ENCODE peak calls at places on chromosomes 1 and 21, in six cellular contexts. Q is activated T-cell treated with anti-CD3 and anti-CD28 coated beads, Interleukin-2, amount 50 U/mL, for 4 hours; M is endothelial cell of umbilical vein; W is spleen; D is neuronal stem cell; G is fibroblast of lung. H is an unnamed sample.

GRCh38 chr1:181208967-181209366 is 120.5 kb downstream of the IER5 start:
- DNase-seq in Q (no peak), W (no peak), D (no peak), M (no peak), G (no peak), H (no peak)

GRCh38 chr1:31063636-31064035 is 1.9 kb downstream of the PUM1 start:
- DNase-seq in G (peak), M (peak), D (no peak), W (no peak), Q (no peak), H (no peak)

GRCh38 chr21:34091607-34092006 is 18.2 kb downstream of the MRPS6 start:
- DNase-seq in W (no peak), Q (no peak), G (no peak), D (no peak), M (peak), H (no peak)

GRCh38 chr1:59290173-59290954 is 6.5 kb upstream of the FGGY start:
- DNase-seq in W (no peak), G (peak), Q (no peak), D (no peak), M (peak), H (no peak)

GRCh38 chr1:206502813-206503212 is 4.5 kb upstream of the RASSF5 start:
- DNase-seq in G (no peak), W (no peak), M (no peak), Q (no peak), D (no peak), H (no peak)

GRCh38 chr21:26469789-26470188 is 103.3 kb downstream of the CYYR1 start:
- DNase-seq in D (no peak), W (no peak), M (no peak), G (peak), Q (no peak), H (peak)

GRCh38 chr1:239056940-239057339 is 329.4 kb upstream of the CHRM3 start:
- DNase-seq in W (no peak), M (no peak), G (no peak), Q (no peak), D (no peak), H (no peak)

GRCh38 chr1:208595745-208596144 is 351.6 kb upstream of the PLXNA2 start:
- DNase-seq in W (no peak), G (peak), Q (no peak), D (no peak), M (no peak), H (no peak)

GRCh38 chr21:45870421-45870820 is 111.1 kb upstream of the COL6A1 start:
- DNase-seq in W (peak), M (no peak), Q (no peak), D (no peak), G (no peak), H (no peak)

GRCh38 chr21:42392731-42393442 is 3.0 kb downstream of the TMPRSS3 start:
- DNase-seq in M (peak), Q (no peak), D (no peak), G (no peak), W (peak), H (no peak)

GRCh38 chr1:225945564-225945963 is 4.5 kb upstream of the LEFTY2 start:
- DNase-seq in M (no peak), G (no peak), D (peak), W (peak), Q (no peak), H (no peak)

GRCh38 chr1:34412597-34413392 is 236.1 kb downstream of the C1orf94 start:
- DNase-seq in G (no peak), M (no peak), Q (no peak), D (no peak), W (no peak), H (no peak)

GRCh38 chr1:5917591-5918274 is 74.5 kb downstream of the NPHP4 start:
- DNase-seq in Q (no peak), G (no peak), D (no peak), W (no peak), M (no peak), H (no peak)

GRCh38 chr21:14584357-14585095 is 38.4 kb upstream of the SAMSN1 start:
- DNase-seq in M (no peak), Q (no peak), D (no peak), W (no peak), G (no peak), H (no peak)

GRCh38 chr1:202203238-202204039 is 9.8 kb downstream of the LGR6 start:
- DNase-seq in M (no peak), W (no peak), Q (no peak), G (no peak), D (no peak), H (no peak)

GRCh38 chr1:2378441-2378851 is 12.9 kb downstream of the MORN1 start:
- DNase-seq in M (no peak), D (no peak), W (peak), G (no peak), Q (no peak), H (no peak)

GRCh38 chr1:219088778-219089557 is 84.7 kb upstream of the LYPLAL1 start:
- DNase-seq in D (no peak), W (peak), G (peak), M (no peak), Q (no peak), H (peak)

GRCh38 chr1:234842726-234843641 is 233.0 kb upstream of the IRF2BP2 start:
- DNase-seq in M (no peak), G (peak), Q (peak), W (peak), D (no peak), H (no peak)

GRCh38 chr1:191582169-191582568 is 576.1 kb upstream of the RGS18 start:
- DNase-seq in G (peak), W (no peak), D (no peak), M (no peak), Q (no peak), H (no peak)

GRCh38 chr1:96472471-96472870 is 249.1 kb upstream of the PTBP2 start:
- DNase-seq in D (no peak), W (no peak), G (peak), Q (no peak), M (no peak), H (no peak)

GRCh38 chr1:228977307-228977706 is 242.0 kb downstream of the RHOU start:
- DNase-seq in G (no peak), Q (no peak), D (no peak), M (no peak), W (no peak), H (no peak)

GRCh38 chr1:66576645-66577044 is 42.7 kb downstream of the SGIP1 start:
- DNase-seq in D (no peak), G (peak), Q (no peak), M (peak), W (no peak), H (no peak)

GRCh38 chr1:3333903-3334302 is 120.6 kb upstream of the ARHGEF16 start:
- DNase-seq in M (no peak), Q (no peak), W (no peak), G (no peak), D (no peak), H (peak)

GRCh38 chr1:186997877-186998276 is 169.1 kb downstream of the PLA2G4A start:
- DNase-seq in Q (no peak), G (no peak), M (no peak), W (no peak), D (no peak), H (no peak)

GRCh38 chr1:41354956-41355355 is 6.3 kb upstream of the FOXO6 start:
- DNase-seq in M (no peak), D (no peak), W (peak), G (no peak), Q (no peak), H (no peak)

GRCh38 chr1:58818075-58818474 is 34.2 kb upstream of the JUN start:
- DNase-seq in G (peak), M (peak), Q (no peak), D (no peak), W (no peak), H (no peak)

GRCh38 chr21:44539031-44539430 is 964 bp downstream of the KRTAP10-1 start:
- DNase-seq in W (peak), M (no peak), Q (no peak), D (no peak), G (no peak), H (no peak)

GRCh38 chr1:186985889-186986491 is 157.2 kb downstream of the PLA2G4A start:
- DNase-seq in W (no peak), D (peak), Q (no peak), G (peak), M (peak), H (peak)

GRCh38 chr21:33802458-33802857 is 113.1 kb downstream of the ATP5PO start:
- DNase-seq in G (no peak), W (no peak), Q (no peak), D (no peak), M (no peak), H (no peak)

GRCh38 chr1:241998950-241999495 is at the start of gene MAP1LC3C:
- DNase-seq in W (no peak), G (peak), D (no peak), Q (no peak), M (no peak), H (no peak)

GRCh38 chr1:162389021-162389818 is 7.7 kb downstream of the C1orf226 start:
- DNase-seq in Q (no peak), G (peak), M (no peak), W (no peak), D (no peak), H (no peak)

GRCh38 chr1:119593836-119594235 is 54.2 kb downstream of the ZNF697 start:
- DNase-seq in Q (no peak), M (no peak), G (no peak), W (no peak), D (no peak), H (no peak)

GRCh38 chr1:18915341-18915740 is 13.0 kb upstream of the ALDH4A1 start:
- DNase-seq in Q (no peak), W (no peak), D (no peak), G (no peak), M (no peak), H (no peak)

GRCh38 chr1:111593403-111594127 is 26.0 kb upstream of the RAP1A start:
- DNase-seq in W (no peak), D (no peak), M (peak), Q (no peak), G (peak), H (no peak)

GRCh38 chr1:21703318-21703963 is 34.3 kb upstream of the RAP1GAP start:
- DNase-seq in G (peak), D (no peak), W (no peak), Q (no peak), M (peak), H (peak)